ENCODE peak calls at places on chromosome 11, in four cellular contexts. One of them, this sample, is unnamed.

GRCh38 chr11:64090811-64091516 is 55.2 kb downstream of the FLRT1 start:
- DNase-seq in NCI-H1092 treated with DMSO at 0.1 percent for 48 hours: no peak
- DNase-seq in nucleus accumbens: no peak
- DNase-seq in activated CD4-positive, alpha-beta T cell treated with anti-CD3 and anti-CD28 coated beads for 48 hours: no peak
- DNase-seq in this sample: no peak

GRCh38 chr11:69480547-69481392 is 693 bp upstream of the LINC01488 start:
- DNase-seq in NCI-H1092 treated with DMSO at 0.1 percent for 48 hours: no peak
- DNase-seq in nucleus accumbens: no peak
- DNase-seq in activated CD4-positive, alpha-beta T cell treated with anti-CD3 and anti-CD28 coated beads for 48 hours: no peak
- DNase-seq in this sample: no peak

GRCh38 chr11:75802913-75803820 is 11.8 kb upstream of the UVRAG start:
- DNase-seq in NCI-H1092 treated with DMSO at 0.1 percent for 48 hours: peak; percentile 73
- DNase-seq in nucleus accumbens: no peak
- DNase-seq in activated CD4-positive, alpha-beta T cell treated with anti-CD3 and anti-CD28 coated beads for 48 hours: peak; percentile 80
- DNase-seq in this sample: peak; percentile 68

GRCh38 chr11:119709638-119710346 is 19.2 kb downstream of the NECTIN1 start:
- DNase-seq in NCI-H1092 treated with DMSO at 0.1 percent for 48 hours: peak; percentile 71
- DNase-seq in nucleus accumbens: no peak
- DNase-seq in activated CD4-positive, alpha-beta T cell treated with anti-CD3 and anti-CD28 coated beads for 48 hours: no peak
- DNase-seq in this sample: no peak

GRCh38 chr11:47324520-47324919 is 28.0 kb downstream of the MYBPC3 start:
- DNase-seq in NCI-H1092 treated with DMSO at 0.1 percent for 48 hours: no peak
- DNase-seq in nucleus accumbens: no peak
- DNase-seq in activated CD4-positive, alpha-beta T cell treated with anti-CD3 and anti-CD28 coated beads for 48 hours: no peak
- DNase-seq in this sample: no peak

GRCh38 chr11:62390727-62391126 is 28.1 kb upstream of the SCGB1A1 start:
- DNase-seq in NCI-H1092 treated with DMSO at 0.1 percent for 48 hours: no peak
- DNase-seq in nucleus accumbens: no peak
- DNase-seq in activated CD4-positive, alpha-beta T cell treated with anti-CD3 and anti-CD28 coated beads for 48 hours: no peak
- DNase-seq in this sample: no peak

GRCh38 chr11:12765428-12765827 is 91.2 kb downstream of the TEAD1 start:
- DNase-seq in NCI-H1092 treated with DMSO at 0.1 percent for 48 hours: peak; percentile 36
- DNase-seq in nucleus accumbens: no peak
- DNase-seq in activated CD4-positive, alpha-beta T cell treated with anti-CD3 and anti-CD28 coated beads for 48 hours: no peak
- DNase-seq in this sample: no peak

GRCh38 chr11:77473001-77473800 is 693 bp downstream of the PAK1 start:
- DNase-seq in NCI-H1092 treated with DMSO at 0.1 percent for 48 hours: peak; percentile 70
- DNase-seq in nucleus accumbens: no peak
- DNase-seq in activated CD4-positive, alpha-beta T cell treated with anti-CD3 and anti-CD28 coated beads for 48 hours: peak; percentile 61
- DNase-seq in this sample: peak; percentile 72

GRCh38 chr11:74739546-74740270 is 8.5 kb upstream of the CHRDL2 start:
- DNase-seq in NCI-H1092 treated with DMSO at 0.1 percent for 48 hours: no peak
- DNase-seq in nucleus accumbens: no peak
- DNase-seq in activated CD4-positive, alpha-beta T cell treated with anti-CD3 and anti-CD28 coated beads for 48 hours: peak; percentile 52
- DNase-seq in this sample: peak; percentile 56

GRCh38 chr11:85665756-85666155 is 827 bp upstream of the CREBZF start:
- DNase-seq in NCI-H1092 treated with DMSO at 0.1 percent for 48 hours: no peak
- DNase-seq in nucleus accumbens: no peak
- DNase-seq in activated CD4-positive, alpha-beta T cell treated with anti-CD3 and anti-CD28 coated beads for 48 hours: no peak
- DNase-seq in this sample: no peak

GRCh38 chr11:128874406-128874805 is 7.3 kb upstream of the KCNJ1 start:
- DNase-seq in NCI-H1092 treated with DMSO at 0.1 percent for 48 hours: no peak
- DNase-seq in nucleus accumbens: no peak
- DNase-seq in activated CD4-positive, alpha-beta T cell treated with anti-CD3 and anti-CD28 coated beads for 48 hours: no peak
- DNase-seq in this sample: no peak

GRCh38 chr11:106585061-106585460 is 433.2 kb downstream of the GUCY1A2 start:
- DNase-seq in NCI-H1092 treated with DMSO at 0.1 percent for 48 hours: no peak
- DNase-seq in nucleus accumbens: no peak
- DNase-seq in activated CD4-positive, alpha-beta T cell treated with anti-CD3 and anti-CD28 coated beads for 48 hours: no peak
- DNase-seq in this sample: no peak

GRCh38 chr11:64643258-64643881 is 52.4 kb downstream of the SLC22A12 start:
- DNase-seq in NCI-H1092 treated with DMSO at 0.1 percent for 48 hours: peak; percentile 68
- DNase-seq in nucleus accumbens: no peak
- DNase-seq in activated CD4-positive, alpha-beta T cell treated with anti-CD3 and anti-CD28 coated beads for 48 hours: no peak
- DNase-seq in this sample: no peak

GRCh38 chr11:88340366-88340930 is 2.9 kb upstream of the CTSC start:
- DNase-seq in NCI-H1092 treated with DMSO at 0.1 percent for 48 hours: no peak
- DNase-seq in nucleus accumbens: no peak
- DNase-seq in activated CD4-positive, alpha-beta T cell treated with anti-CD3 and anti-CD28 coated beads for 48 hours: no peak
- DNase-seq in this sample: no peak

GRCh38 chr11:94880216-94880615 is 93.1 kb downstream of the CWC15 start:
- DNase-seq in NCI-H1092 treated with DMSO at 0.1 percent for 48 hours: no peak
- DNase-seq in nucleus accumbens: no peak
- DNase-seq in activated CD4-positive, alpha-beta T cell treated with anti-CD3 and anti-CD28 coated beads for 48 hours: no peak
- DNase-seq in this sample: no peak

GRCh38 chr11:113176971-113177370 is 137.4 kb upstream of the TTC12 start:
- DNase-seq in NCI-H1092 treated with DMSO at 0.1 percent for 48 hours: no peak
- DNase-seq in nucleus accumbens: no peak
- DNase-seq in activated CD4-positive, alpha-beta T cell treated with anti-CD3 and anti-CD28 coated beads for 48 hours: no peak
- DNase-seq in this sample: no peak

GRCh38 chr11:65432686-65433582 is 10.3 kb downstream of the NEAT1 start:
- DNase-seq in NCI-H1092 treated with DMSO at 0.1 percent for 48 hours: peak; percentile 52
- DNase-seq in nucleus accumbens: no peak
- DNase-seq in activated CD4-positive, alpha-beta T cell treated with anti-CD3 and anti-CD28 coated beads for 48 hours: no peak
- DNase-seq in this sample: peak; percentile 81

GRCh38 chr11:88284306-88285057 is 53.1 kb downstream of the CTSC start:
- DNase-seq in NCI-H1092 treated with DMSO at 0.1 percent for 48 hours: peak; percentile 44
- DNase-seq in nucleus accumbens: no peak
- DNase-seq in activated CD4-positive, alpha-beta T cell treated with anti-CD3 and anti-CD28 coated beads for 48 hours: no peak
- DNase-seq in this sample: no peak

GRCh38 chr11:72627594-72628281 is 46.5 kb downstream of the PDE2A start:
- DNase-seq in NCI-H1092 treated with DMSO at 0.1 percent for 48 hours: no peak
- DNase-seq in nucleus accumbens: no peak
- DNase-seq in activated CD4-positive, alpha-beta T cell treated with anti-CD3 and anti-CD28 coated beads for 48 hours: no peak
- DNase-seq in this sample: no peak

GRCh38 chr11:27447288-27447914 is 25.2 kb downstream of the LGR4 start:
- DNase-seq in NCI-H1092 treated with DMSO at 0.1 percent for 48 hours: no peak
- DNase-seq in nucleus accumbens: no peak
- DNase-seq in activated CD4-positive, alpha-beta T cell treated with anti-CD3 and anti-CD28 coated beads for 48 hours: no peak
- DNase-seq in this sample: no peak

GRCh38 chr11:102111011-102111786 is 952 bp downstream of the YAP1 start:
- DNase-seq in NCI-H1092 treated with DMSO at 0.1 percent for 48 hours: no peak
- DNase-seq in nucleus accumbens: no peak
- DNase-seq in activated CD4-positive, alpha-beta T cell treated with anti-CD3 and anti-CD28 coated beads for 48 hours: peak; percentile 27
- DNase-seq in this sample: no peak

GRCh38 chr11:121391914-121392313 is 60.2 kb upstream of the SORL1 start:
- DNase-seq in NCI-H1092 treated with DMSO at 0.1 percent for 48 hours: peak; percentile 30
- DNase-seq in nucleus accumbens: no peak
- DNase-seq in activated CD4-positive, alpha-beta T cell treated with anti-CD3 and anti-CD28 coated beads for 48 hours: no peak
- DNase-seq in this sample: peak; percentile 32

GRCh38 chr11:2480874-2481220 is 36.0 kb downstream of the KCNQ1 start:
- DNase-seq in NCI-H1092 treated with DMSO at 0.1 percent for 48 hours: no peak
- DNase-seq in nucleus accumbens: no peak
- DNase-seq in activated CD4-positive, alpha-beta T cell treated with anti-CD3 and anti-CD28 coated beads for 48 hours: no peak
- DNase-seq in this sample: no peak

GRCh38 chr11:73374130-73374529 is 2.1 kb upstream of the RELT start:
- DNase-seq in NCI-H1092 treated with DMSO at 0.1 percent for 48 hours: no peak
- DNase-seq in nucleus accumbens: no peak
- DNase-seq in activated CD4-positive, alpha-beta T cell treated with anti-CD3 and anti-CD28 coated beads for 48 hours: no peak
- DNase-seq in this sample: no peak

GRCh38 chr11:129326921-129327320 is 48.7 kb upstream of the BARX2 start:
- DNase-seq in NCI-H1092 treated with DMSO at 0.1 percent for 48 hours: no peak
- DNase-seq in nucleus accumbens: no peak
- DNase-seq in activated CD4-positive, alpha-beta T cell treated with anti-CD3 and anti-CD28 coated beads for 48 hours: no peak
- DNase-seq in this sample: no peak

GRCh38 chr11:5626191-5626590 is 1.4 kb downstream of the TRIM34 start:
- DNase-seq in NCI-H1092 treated with DMSO at 0.1 percent for 48 hours: no peak
- DNase-seq in nucleus accumbens: no peak
- DNase-seq in activated CD4-positive, alpha-beta T cell treated with anti-CD3 and anti-CD28 coated beads for 48 hours: no peak
- DNase-seq in this sample: no peak

GRCh38 chr11:63502252-63502820 is 3.5 kb upstream of the LGALS12 start:
- DNase-seq in NCI-H1092 treated with DMSO at 0.1 percent for 48 hours: no peak
- DNase-seq in nucleus accumbens: no peak
- DNase-seq in activated CD4-positive, alpha-beta T cell treated with anti-CD3 and anti-CD28 coated beads for 48 hours: no peak
- DNase-seq in this sample: peak; percentile 47

GRCh38 chr11:2700415-2701211 is 819 bp upstream of the KCNQ1OT1 start:
- DNase-seq in NCI-H1092 treated with DMSO at 0.1 percent for 48 hours: peak; percentile 11
- DNase-seq in nucleus accumbens: no peak
- DNase-seq in activated CD4-positive, alpha-beta T cell treated with anti-CD3 and anti-CD28 coated beads for 48 hours: peak; percentile 51
- DNase-seq in this sample: peak; percentile 69

GRCh38 chr11:36053314-36053713 is 109.5 kb downstream of the LDLRAD3 start:
- DNase-seq in NCI-H1092 treated with DMSO at 0.1 percent for 48 hours: no peak
- DNase-seq in nucleus accumbens: no peak
- DNase-seq in activated CD4-positive, alpha-beta T cell treated with anti-CD3 and anti-CD28 coated beads for 48 hours: no peak
- DNase-seq in this sample: no peak

GRCh38 chr11:83002522-83002921 is 69.2 kb downstream of the RAB30 start:
- DNase-seq in NCI-H1092 treated with DMSO at 0.1 percent for 48 hours: no peak
- DNase-seq in nucleus accumbens: no peak
- DNase-seq in activated CD4-positive, alpha-beta T cell treated with anti-CD3 and anti-CD28 coated beads for 48 hours: no peak
- DNase-seq in this sample: no peak

GRCh38 chr11:133501643-133502535 is 30.4 kb downstream of the OPCML start:
- DNase-seq in NCI-H1092 treated with DMSO at 0.1 percent for 48 hours: no peak
- DNase-seq in nucleus accumbens: no peak
- DNase-seq in activated CD4-positive, alpha-beta T cell treated with anti-CD3 and anti-CD28 coated beads for 48 hours: no peak
- DNase-seq in this sample: no peak

GRCh38 chr11:102544594-102544993 is 14.0 kb upstream of the MMP7 start:
- DNase-seq in NCI-H1092 treated with DMSO at 0.1 percent for 48 hours: no peak
- DNase-seq in nucleus accumbens: no peak
- DNase-seq in activated CD4-positive, alpha-beta T cell treated with anti-CD3 and anti-CD28 coated beads for 48 hours: no peak
- DNase-seq in this sample: no peak

GRCh38 chr11:123166095-123166559 is 28.9 kb downstream of the CLMP start:
- DNase-seq in NCI-H1092 treated with DMSO at 0.1 percent for 48 hours: peak; percentile 24
- DNase-seq in nucleus accumbens: no peak
- DNase-seq in activated CD4-positive, alpha-beta T cell treated with anti-CD3 and anti-CD28 coated beads for 48 hours: peak; percentile 46
- DNase-seq in this sample: no peak

GRCh38 chr11:8754241-8754640 is 71.6 kb downstream of the RPL27A start:
- DNase-seq in NCI-H1092 treated with DMSO at 0.1 percent for 48 hours: no peak
- DNase-seq in nucleus accumbens: no peak
- DNase-seq in activated CD4-positive, alpha-beta T cell treated with anti-CD3 and anti-CD28 coated beads for 48 hours: no peak
- DNase-seq in this sample: no peak

GRCh38 chr11:71334191-71334590 is 81.8 kb upstream of the SHANK2 start:
- DNase-seq in NCI-H1092 treated with DMSO at 0.1 percent for 48 hours: no peak
- DNase-seq in nucleus accumbens: no peak
- DNase-seq in activated CD4-positive, alpha-beta T cell treated with anti-CD3 and anti-CD28 coated beads for 48 hours: no peak
- DNase-seq in this sample: no peak

GRCh38 chr11:94020777-94021615 is at the start of gene HEPHL1:
- DNase-seq in NCI-H1092 treated with DMSO at 0.1 percent for 48 hours: no peak
- DNase-seq in nucleus accumbens: no peak
- DNase-seq in activated CD4-positive, alpha-beta T cell treated with anti-CD3 and anti-CD28 coated beads for 48 hours: no peak
- DNase-seq in this sample: no peak

This sample was measured in erythroblast.